ENCODE peak calls at places on chromosomes 16 and 17, in eight cellular contexts. V, H, D, G, E, K, J and B are unnamed samples.
A peak's percentile ranks its signal among the peaks of the same experiment; 100 is the strongest.

GRCh38 chr17:45940826-45941225 is 46.5 kb downstream of the MAPT start:
- DNase-seq in E (no peak), J (no peak), G (peak; percentile 23), H (no peak), V (no peak), K (no peak), D (peak; percentile 5), B (no peak)

GRCh38 chr17:47368262-47368661 is 44.5 kb downstream of the EFCAB13 start:
- DNase-seq in H (no peak), K (no peak), G (no peak), J (no peak), E (no peak), V (no peak), D (no peak), B (no peak)

GRCh38 chr16:9055661-9056060 is 35.8 kb upstream of the HAPSTR1 start:
- DNase-seq in G (no peak), D (no peak), K (no peak), V (no peak), J (peak; percentile 39), E (peak; percentile 91), H (no peak), B (no peak)

GRCh38 chr17:68468785-68469184 is 11.5 kb upstream of the WIPI1 start:
- DNase-seq in J (peak; percentile 76), K (no peak), E (peak; percentile 14), V (no peak), D (no peak), G (no peak), H (no peak), B (no peak)

GRCh38 chr16:58458634-58459343 is 41.2 kb upstream of the NDRG4 start:
- DNase-seq in V (no peak), K (no peak), G (no peak), J (no peak), H (no peak), D (no peak), E (no peak), B (no peak)

GRCh38 chr16:51276335-51276734 is 125.3 kb upstream of the SALL1 start:
- DNase-seq in K (no peak), J (no peak), H (no peak), E (no peak), G (no peak), D (no peak), V (no peak), B (no peak)

GRCh38 chr16:3276679-3277078 is 6.6 kb upstream of the ZNF263 start:
- DNase-seq in J (no peak), G (no peak), K (no peak), V (no peak), H (no peak), D (no peak), E (no peak), B (no peak)

GRCh38 chr16:79610771-79611170 is 10.2 kb upstream of the MAF start:
- DNase-seq in V (no peak), G (no peak), E (peak; percentile 36), K (no peak), H (no peak), D (no peak), J (no peak), B (no peak)

GRCh38 chr17:63828936-63829335 is 1.5 kb upstream of the FTSJ3 start:
- DNase-seq in J (no peak), E (no peak), H (no peak), K (no peak), G (no peak), D (no peak), V (no peak), B (no peak)
- H3K4me3 ChIP-seq in J (no peak overlapping the region), E (peak overlapping the region; percentile 84), H (no peak overlapping the region), K (no peak overlapping the region), G (no peak overlapping the region), D (peak overlapping the region; percentile 88), V (peak overlapping the region; percentile 98), B (no peak overlapping the region)

DNA sequence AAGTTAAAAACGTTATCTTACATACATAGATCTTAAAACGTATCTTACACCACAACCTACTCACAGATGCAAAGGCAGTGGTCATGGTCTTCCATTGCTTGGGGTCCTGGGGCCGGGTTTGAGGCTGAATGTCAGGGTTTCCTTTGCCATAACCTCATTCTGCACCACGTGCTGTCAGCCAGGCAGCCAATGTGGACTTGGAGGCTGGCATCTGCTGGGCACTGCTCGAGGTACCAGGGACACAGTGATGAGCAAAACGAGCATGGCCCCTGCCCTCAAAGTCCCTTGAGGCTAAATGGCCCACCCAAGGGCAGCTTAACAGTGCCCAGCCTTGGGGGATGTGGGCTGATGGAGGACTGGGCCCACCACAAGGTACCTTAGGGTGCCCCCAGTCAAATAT is 35.8 kb upstream of the RGS9 start:
- DNase-seq in H (no peak), K (no peak), E (no peak), G (no peak), V (no peak), J (no peak), D (no peak), B (no peak)
- H3K4me3 ChIP-seq in H (peak overlapping the region; percentile 57), K (no peak overlapping the region), E (no peak overlapping the region), G (peak overlapping the region; percentile 52), V (no peak overlapping the region), J (peak overlapping the region; percentile 73), D (peak overlapping the region; percentile 80), B (no peak overlapping the region)

DNA sequence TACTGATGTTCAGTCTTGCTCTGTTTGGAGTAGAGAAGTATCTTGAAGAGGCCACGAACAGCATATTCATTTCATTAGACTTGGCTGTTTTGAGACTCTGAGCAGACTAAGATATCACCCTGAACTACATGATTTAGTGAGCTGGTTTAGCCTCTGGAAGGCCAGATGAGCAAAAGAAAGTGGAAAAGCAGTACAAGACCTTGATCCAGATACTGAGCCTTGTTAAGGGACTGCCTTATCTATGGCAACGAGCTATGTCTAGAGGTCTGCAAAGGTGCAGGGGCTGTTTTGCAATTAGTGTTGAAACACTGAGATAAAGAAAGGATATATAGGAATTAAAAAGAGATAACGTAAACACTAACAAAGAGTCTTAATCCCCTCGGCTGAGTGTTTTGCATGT is 231.4 kb downstream of the IRX3 start:
- DNase-seq in E (no peak), G (no peak), J (no peak), K (no peak), D (no peak), V (no peak), H (no peak), B (no peak)
- H3K4me3 ChIP-seq in E (no peak overlapping the region), G (no peak overlapping the region), J (no peak overlapping the region), K (no peak overlapping the region), D (no peak overlapping the region), V (no peak overlapping the region), H (no peak overlapping the region), B (no peak overlapping the region)

GRCh38 chr16:68356249-68356918 is 45.6 kb downstream of the PRMT7 start:
- DNase-seq in H (peak; percentile 53), G (no peak), E (no peak), J (no peak), D (no peak), V (no peak), K (peak; percentile 56), B (no peak)

GRCh38 chr16:68357521-68357922 is 46.7 kb downstream of the PRMT7 start:
- DNase-seq in G (no peak), V (no peak), J (no peak), K (peak; percentile 33), E (no peak), D (no peak), H (no peak), B (no peak)

GRCh38 chr16:68356919-68357286 is 46.1 kb downstream of the PRMT7 start:
- DNase-seq in K (no peak), G (no peak), E (no peak), H (no peak), D (no peak), V (no peak), J (no peak), B (no peak)

GRCh38 chr16:68354816-68355215 is 44.0 kb downstream of the PRMT7 start:
- DNase-seq in E (no peak), V (no peak), G (no peak), K (no peak), H (no peak), D (no peak), J (no peak), B (no peak)

DNA sequence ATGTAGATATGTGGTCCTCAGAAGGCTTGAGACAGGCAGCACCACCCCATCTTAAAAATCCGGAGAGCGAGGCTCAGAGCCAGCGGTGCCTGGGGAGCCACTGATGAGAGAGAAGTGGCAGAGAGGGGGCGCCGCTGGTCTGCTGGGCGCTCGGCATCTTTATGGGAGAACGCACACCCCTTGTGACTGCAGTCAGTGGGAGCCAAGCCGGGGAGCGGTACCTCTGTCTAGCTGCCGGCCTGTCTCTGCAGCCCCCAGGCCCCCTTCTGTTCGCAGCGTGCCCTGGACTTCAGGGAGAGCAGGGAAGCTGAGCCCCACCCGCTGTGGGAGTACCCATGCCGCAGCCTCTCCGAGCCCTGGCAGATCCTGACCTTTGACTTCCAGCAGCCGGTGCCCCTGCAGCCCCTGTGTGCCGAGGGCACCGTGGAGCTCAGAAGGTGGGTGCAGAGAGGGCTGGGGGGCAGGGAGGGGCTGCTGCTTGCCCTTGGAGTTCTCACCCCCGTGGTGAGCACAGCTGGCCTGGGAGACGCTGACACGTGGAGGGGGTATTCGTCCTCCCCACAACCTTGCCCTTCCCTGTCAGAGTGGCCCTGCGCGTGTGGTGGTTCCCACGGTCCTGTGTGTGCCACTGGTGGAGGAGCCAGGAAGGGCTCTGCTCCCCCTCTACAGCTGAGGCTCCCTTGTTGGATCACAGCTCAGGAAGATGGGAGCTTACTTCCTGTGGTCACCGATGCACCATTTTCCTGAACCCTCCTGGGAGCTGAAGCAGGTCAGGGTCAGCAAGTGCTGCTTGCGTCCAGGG is 44.8 kb downstream of the PRMT7 start:
- DNase-seq in D (no peak), H (peak; percentile 89), K (peak; percentile 46), E (no peak), G (no peak), J (no peak), V (no peak), B (no peak)
- H3K4me3 ChIP-seq in D (no peak overlapping the region), H (no peak overlapping the region), K (no peak overlapping the region), E (no peak overlapping the region), G (no peak overlapping the region), J (no peak overlapping the region), V (no peak overlapping the region), B (no peak overlapping the region)

GRCh38 chr16:87918314-87918713 is 18.0 kb downstream of the CA5A start:
- DNase-seq in E (peak; percentile 26), V (no peak), D (peak; percentile 49), H (no peak), K (peak; percentile 90), G (peak; percentile 23), J (no peak), B (no peak)
- H3K4me3 ChIP-seq in E (no peak overlapping the region), V (no peak overlapping the region), D (peak overlapping the region; percentile 60), H (no peak overlapping the region), K (no peak overlapping the region), G (no peak overlapping the region), J (no peak overlapping the region), B (no peak overlapping the region)

GRCh38 chr17:4535667-4536258 is 19.4 kb downstream of the MYBBP1A start:
- DNase-seq in H (peak; percentile 82), E (no peak), G (no peak), D (no peak), V (no peak), K (no peak), J (no peak), B (no peak)
- H3K4me3 ChIP-seq in H (peak overlapping the region; percentile 35), E (no peak overlapping the region), G (peak overlapping the region; percentile 16), D (no peak overlapping the region), V (no peak overlapping the region), K (no peak overlapping the region), J (no peak overlapping the region), B (no peak overlapping the region)

GRCh38 chr16:11603331-11603750 is 16.6 kb upstream of the LITAF start:
- DNase-seq in V (no peak), H (peak; percentile 72), D (no peak), K (no peak), G (no peak), E (no peak), J (no peak), B (no peak)
- H3K4me3 ChIP-seq in V (no peak overlapping the region), H (no peak overlapping the region), D (no peak overlapping the region), K (no peak overlapping the region), G (no peak overlapping the region), E (no peak overlapping the region), J (no peak overlapping the region), B (no peak overlapping the region)

GRCh38 chr16:67151431-67152097 is 766 bp upstream of the B3GNT9 start:
- DNase-seq in D (no peak), G (no peak), K (no peak), H (peak; percentile 60), J (no peak), E (no peak), V (no peak), B (no peak)
- H3K4me3 ChIP-seq in D (peak overlapping the region; percentile 96), G (peak overlapping the region; percentile 60), K (no peak overlapping the region), H (peak overlapping the region; percentile 65), J (peak overlapping the region; percentile 77), E (peak overlapping the region; percentile 68), V (no peak overlapping the region), B (peak overlapping the region; percentile 83)